ENCODE peak calls at places on chromosome 9, in ten cellular contexts. One of them, this sample, is unnamed.

GRCh38 chr9:36258170-36258988 is at the start of gene GNE:
- DNase-seq in GDM1: peak; percentile 96
- DNase-seq in NCI-H2171: peak; percentile 82
- DNase-seq in BJ: peak; percentile 67
- DNase-seq in CD8-positive, alpha-beta memory T cell: peak; percentile 97
- DNase-seq in M059J: peak; percentile 97
- DNase-seq in fibroblast of pulmonary artery: peak; percentile 96
- DNase-seq in T-helper 17 cell: peak; percentile 94
- DNase-seq in stimulated activated CD8-positive, alpha-beta memory T cell treated with anti-CD3 and anti-CD28 coated beads, Interleukin-12 subunit alpha, Interleukin-12 subunit beta, amount 100 ng/mL, for 1 hour: peak; percentile 96
- DNase-seq in HuH-7: peak; percentile 99
- DNase-seq in this sample: peak; percentile 85

GRCh38 chr9:132878695-132879064 is at the start of gene SPACA9:
- DNase-seq in GDM1: no peak
- DNase-seq in NCI-H2171: no peak
- DNase-seq in BJ: no peak
- DNase-seq in CD8-positive, alpha-beta memory T cell: peak; percentile 16
- DNase-seq in M059J: peak; percentile 63
- DNase-seq in fibroblast of pulmonary artery: peak; percentile 55
- DNase-seq in T-helper 17 cell: no peak
- DNase-seq in stimulated activated CD8-positive, alpha-beta memory T cell treated with anti-CD3 and anti-CD28 coated beads, Interleukin-12 subunit alpha, Interleukin-12 subunit beta, amount 100 ng/mL, for 1 hour: no peak
- DNase-seq in HuH-7: peak; percentile 72
- DNase-seq in this sample: peak; percentile 30

GRCh38 chr9:137694962-137695875 is 76.4 kb downstream of the EHMT1 start:
- DNase-seq in GDM1: no peak
- DNase-seq in NCI-H2171: no peak
- DNase-seq in BJ: no peak
- DNase-seq in CD8-positive, alpha-beta memory T cell: no peak
- DNase-seq in M059J: no peak
- DNase-seq in fibroblast of pulmonary artery: peak; percentile 33
- DNase-seq in T-helper 17 cell: no peak
- DNase-seq in stimulated activated CD8-positive, alpha-beta memory T cell treated with anti-CD3 and anti-CD28 coated beads, Interleukin-12 subunit alpha, Interleukin-12 subunit beta, amount 100 ng/mL, for 1 hour: no peak
- DNase-seq in HuH-7: peak; percentile 93
- DNase-seq in this sample: no peak

GRCh38 chr9:109968702-109969450 is 188.9 kb downstream of the PALM2AKAP2 start:
- DNase-seq in GDM1: no peak
- DNase-seq in NCI-H2171: no peak
- DNase-seq in BJ: no peak
- DNase-seq in CD8-positive, alpha-beta memory T cell: no peak
- DNase-seq in M059J: peak; percentile 30
- DNase-seq in fibroblast of pulmonary artery: peak; percentile 55
- DNase-seq in T-helper 17 cell: no peak
- DNase-seq in stimulated activated CD8-positive, alpha-beta memory T cell treated with anti-CD3 and anti-CD28 coated beads, Interleukin-12 subunit alpha, Interleukin-12 subunit beta, amount 100 ng/mL, for 1 hour: no peak
- DNase-seq in HuH-7: peak; percentile 30
- DNase-seq in this sample: no peak

GRCh38 chr9:4011062-4011461 is 288.8 kb downstream of the GLIS3 start:
- DNase-seq in GDM1: no peak
- DNase-seq in NCI-H2171: peak; percentile 83
- DNase-seq in BJ: no peak
- DNase-seq in CD8-positive, alpha-beta memory T cell: no peak
- DNase-seq in M059J: no peak
- DNase-seq in fibroblast of pulmonary artery: no peak
- DNase-seq in T-helper 17 cell: no peak
- DNase-seq in stimulated activated CD8-positive, alpha-beta memory T cell treated with anti-CD3 and anti-CD28 coated beads, Interleukin-12 subunit alpha, Interleukin-12 subunit beta, amount 100 ng/mL, for 1 hour: no peak
- DNase-seq in HuH-7: no peak
- DNase-seq in this sample: no peak

GRCh38 chr9:77649109-77649812 is 1.1 kb upstream of the GNA14 start:
- DNase-seq in GDM1: no peak
- DNase-seq in NCI-H2171: no peak
- DNase-seq in BJ: no peak
- DNase-seq in CD8-positive, alpha-beta memory T cell: no peak
- DNase-seq in M059J: peak; percentile 14
- DNase-seq in fibroblast of pulmonary artery: peak; percentile 71
- DNase-seq in T-helper 17 cell: no peak
- DNase-seq in stimulated activated CD8-positive, alpha-beta memory T cell treated with anti-CD3 and anti-CD28 coated beads, Interleukin-12 subunit alpha, Interleukin-12 subunit beta, amount 100 ng/mL, for 1 hour: no peak
- DNase-seq in HuH-7: peak; percentile 57
- DNase-seq in this sample: no peak

GRCh38 chr9:16236326-16236725 is 634.1 kb downstream of the BNC2 start:
- DNase-seq in GDM1: no peak
- DNase-seq in NCI-H2171: no peak
- DNase-seq in BJ: peak; percentile 98
- DNase-seq in CD8-positive, alpha-beta memory T cell: no peak
- DNase-seq in M059J: peak; percentile 43
- DNase-seq in fibroblast of pulmonary artery: peak; percentile 86
- DNase-seq in T-helper 17 cell: no peak
- DNase-seq in stimulated activated CD8-positive, alpha-beta memory T cell treated with anti-CD3 and anti-CD28 coated beads, Interleukin-12 subunit alpha, Interleukin-12 subunit beta, amount 100 ng/mL, for 1 hour: no peak
- DNase-seq in HuH-7: no peak
- DNase-seq in this sample: no peak

GRCh38 chr9:9754186-9754585 is 858.6 kb downstream of the PTPRD start:
- DNase-seq in GDM1: no peak
- DNase-seq in NCI-H2171: no peak
- DNase-seq in BJ: no peak
- DNase-seq in CD8-positive, alpha-beta memory T cell: no peak
- DNase-seq in M059J: peak; percentile 3
- DNase-seq in fibroblast of pulmonary artery: no peak
- DNase-seq in T-helper 17 cell: no peak
- DNase-seq in stimulated activated CD8-positive, alpha-beta memory T cell treated with anti-CD3 and anti-CD28 coated beads, Interleukin-12 subunit alpha, Interleukin-12 subunit beta, amount 100 ng/mL, for 1 hour: no peak
- DNase-seq in HuH-7: no peak
- DNase-seq in this sample: no peak

GRCh38 chr9:91208837-91209236 is 152.9 kb downstream of the AUH start:
- DNase-seq in GDM1: no peak
- DNase-seq in NCI-H2171: no peak
- DNase-seq in BJ: no peak
- DNase-seq in CD8-positive, alpha-beta memory T cell: no peak
- DNase-seq in M059J: no peak
- DNase-seq in fibroblast of pulmonary artery: no peak
- DNase-seq in T-helper 17 cell: no peak
- DNase-seq in stimulated activated CD8-positive, alpha-beta memory T cell treated with anti-CD3 and anti-CD28 coated beads, Interleukin-12 subunit alpha, Interleukin-12 subunit beta, amount 100 ng/mL, for 1 hour: no peak
- DNase-seq in HuH-7: no peak
- DNase-seq in this sample: no peak

GRCh38 chr9:125990793-125991220 is 243.6 kb downstream of the PBX3 start:
- DNase-seq in GDM1: no peak
- DNase-seq in NCI-H2171: peak; percentile 21
- DNase-seq in BJ: no peak
- DNase-seq in CD8-positive, alpha-beta memory T cell: no peak
- DNase-seq in M059J: no peak
- DNase-seq in fibroblast of pulmonary artery: no peak
- DNase-seq in T-helper 17 cell: no peak
- DNase-seq in stimulated activated CD8-positive, alpha-beta memory T cell treated with anti-CD3 and anti-CD28 coated beads, Interleukin-12 subunit alpha, Interleukin-12 subunit beta, amount 100 ng/mL, for 1 hour: no peak
- DNase-seq in HuH-7: no peak
- DNase-seq in this sample: no peak

GRCh38 chr9:5549671-5550650 is 39.6 kb downstream of the PDCD1LG2 start:
- DNase-seq in GDM1: no peak
- DNase-seq in NCI-H2171: no peak
- DNase-seq in BJ: no peak
- DNase-seq in CD8-positive, alpha-beta memory T cell: no peak
- DNase-seq in M059J: peak; percentile 35
- DNase-seq in fibroblast of pulmonary artery: peak; percentile 67
- DNase-seq in T-helper 17 cell: no peak
- DNase-seq in stimulated activated CD8-positive, alpha-beta memory T cell treated with anti-CD3 and anti-CD28 coated beads, Interleukin-12 subunit alpha, Interleukin-12 subunit beta, amount 100 ng/mL, for 1 hour: no peak
- DNase-seq in HuH-7: no peak
- DNase-seq in this sample: no peak

GRCh38 chr9:4486176-4486575 is 4.1 kb upstream of the SLC1A1 start:
- DNase-seq in GDM1: no peak
- DNase-seq in NCI-H2171: no peak
- DNase-seq in BJ: no peak
- DNase-seq in CD8-positive, alpha-beta memory T cell: no peak
- DNase-seq in M059J: no peak
- DNase-seq in fibroblast of pulmonary artery: no peak
- DNase-seq in T-helper 17 cell: no peak
- DNase-seq in stimulated activated CD8-positive, alpha-beta memory T cell treated with anti-CD3 and anti-CD28 coated beads, Interleukin-12 subunit alpha, Interleukin-12 subunit beta, amount 100 ng/mL, for 1 hour: no peak
- DNase-seq in HuH-7: no peak
- DNase-seq in this sample: no peak

This sample was measured in GM18507.